ENCODE peak calls at places on chromosomes 11 and 22, in seven cellular contexts. Q, W, Z, L, U, P and E are unnamed samples.

GRCh38 chr11:59152312-59152967 is 9.8 kb downstream of the FAM111A start:
- DNase-seq in Q (no peak), W (no peak), Z (no peak), L (no peak), U (no peak), P (no peak), E (no peak)

GRCh38 chr11:45918331-45918941 is 759 bp upstream of the PEX16 start:
- DNase-seq in Q (peak; percentile 88), W (peak; percentile 52), Z (peak; percentile 48), L (peak; percentile 74), U (peak; percentile 34), P (peak; percentile 80), E (peak; percentile 63)

GRCh38 chr22:49638788-49639187 is 188.9 kb downstream of the BRD1 start:
- DNase-seq in Q (no peak), W (no peak), Z (no peak), L (peak; percentile 12), U (peak; percentile 32), P (peak; percentile 22), E (peak; percentile 7)

GRCh38 chr11:4626207-4627105 is 10.8 kb upstream of the OR51D1 start:
- DNase-seq in Q (no peak), W (no peak), Z (no peak), L (peak; percentile 81), U (peak; percentile 21), P (peak; percentile 22), E (peak; percentile 45)

GRCh38 chr11:2777396-2777795 is 77.6 kb upstream of the KCNQ1OT1 start:
- DNase-seq in Q (peak; percentile 25), W (no peak), Z (no peak), L (no peak), U (no peak), P (no peak), E (no peak)

GRCh38 chr22:41308054-41308453 is 6.7 kb downstream of the ZC3H7B start:
- DNase-seq in Q (no peak), W (no peak), Z (no peak), L (no peak), U (no peak), P (no peak), E (no peak)

GRCh38 chr11:113618360-113618759 is 87.7 kb downstream of the TMPRSS5 start:
- DNase-seq in Q (no peak), W (no peak), Z (no peak), L (no peak), U (peak; percentile 25), P (no peak), E (no peak)

GRCh38 chr22:43442386-43443060 is 30.7 kb downstream of the MPPED1 start:
- DNase-seq in Q (no peak), W (no peak), Z (no peak), L (no peak), U (no peak), P (no peak), E (no peak)

GRCh38 chr11:118845369-118845768 is 38.3 kb upstream of the CXCR5 start:
- DNase-seq in Q (no peak), W (no peak), Z (no peak), L (no peak), U (no peak), P (no peak), E (no peak)

GRCh38 chr22:23121026-23121823 is 20.6 kb downstream of the RSPH14 start:
- DNase-seq in Q (no peak), W (no peak), Z (no peak), L (no peak), U (no peak), P (no peak), E (no peak)

GRCh38 chr11:76266269-76266668 is 60.0 kb upstream of the WNT11 start:
- DNase-seq in Q (no peak), W (no peak), Z (no peak), L (no peak), U (peak; percentile 71), P (no peak), E (no peak)

GRCh38 chr11:45665206-45665932 is at the start of gene CHST1:
- DNase-seq in Q (peak; percentile 82), W (no peak), Z (peak; percentile 10), L (peak; percentile 36), U (no peak), P (peak; percentile 75), E (no peak)

GRCh38 chr11:125995313-125995712 is 49.5 kb downstream of the VSIG10L2 start:
- DNase-seq in Q (no peak), W (no peak), Z (peak; percentile 12), L (no peak), U (no peak), P (no peak), E (no peak)

GRCh38 chr11:133082851-133083488 is 449.3 kb downstream of the OPCML start:
- DNase-seq in Q (peak; percentile 84), W (peak; percentile 50), Z (peak; percentile 30), L (peak; percentile 62), U (no peak), P (peak; percentile 75), E (peak; percentile 12)

GRCh38 chr11:20031155-20032001 is 128.9 kb downstream of the DBX1 start:
- DNase-seq in Q (no peak), W (no peak), Z (no peak), L (no peak), U (peak; percentile 98), P (no peak), E (peak; percentile 87)

GRCh38 chr22:42800731-42801536 is 56.1 kb downstream of the ARFGAP3 start:
- DNase-seq in Q (no peak), W (no peak), Z (no peak), L (peak; percentile 50), U (no peak), P (no peak), E (peak; percentile 98)

GRCh38 chr22:49883294-49883640 is 29.6 kb downstream of the ZBED4 start:
- DNase-seq in Q (no peak), W (no peak), Z (no peak), L (no peak), U (no peak), P (no peak), E (no peak)

GRCh38 chr11:71999360-71999759 is 651 bp downstream of the IL18BP start:
- DNase-seq in Q (no peak), W (no peak), Z (no peak), L (no peak), U (no peak), P (no peak), E (no peak)

GRCh38 chr11:63670077-63670737 is 969 bp downstream of the ATL3 start:
- DNase-seq in Q (no peak), W (no peak), Z (no peak), L (no peak), U (no peak), P (no peak), E (no peak)

GRCh38 chr11:111148953-111149352 is 96.6 kb upstream of the POU2AF2 start:
- DNase-seq in Q (no peak), W (no peak), Z (no peak), L (no peak), U (no peak), P (no peak), E (no peak)

GRCh38 chr22:23675502-23676415 is 15.1 kb upstream of the RGL4 start:
- DNase-seq in Q (peak; percentile 53), W (no peak), Z (no peak), L (no peak), U (peak; percentile 55), P (no peak), E (peak; percentile 69)

GRCh38 chr22:28911777-28912669 is 28.7 kb downstream of the ZNRF3 start:
- DNase-seq in Q (no peak), W (no peak), Z (no peak), L (no peak), U (no peak), P (no peak), E (peak; percentile 89)

GRCh38 chr11:18461909-18462308 is 6.3 kb downstream of the LDHAL6A start:
- DNase-seq in Q (no peak), W (no peak), Z (no peak), L (no peak), U (no peak), P (no peak), E (no peak)

GRCh38 chr11:65224939-65225283 is 36.9 kb upstream of the POLA2 start:
- DNase-seq in Q (peak; percentile 48), W (no peak), Z (no peak), L (no peak), U (no peak), P (no peak), E (no peak)

GRCh38 chr11:73359930-73360742 is 16.1 kb upstream of the RELT start:
- DNase-seq in Q (no peak), W (no peak), Z (no peak), L (no peak), U (no peak), P (no peak), E (peak; percentile 29)

GRCh38 chr11:1882265-1883238 is 9.1 kb downstream of the PRR33 start:
- DNase-seq in Q (peak; percentile 92), W (peak; percentile 40), Z (peak; percentile 72), L (peak; percentile 58), U (no peak), P (peak; percentile 72), E (peak; percentile 49)